ENCODE peak calls at places on chromosomes 2 and 18, in seven cellular contexts. Y is A549, U is stomach, T is GM12878, M is ovary, O is SK-N-SH, Z is K562. C is an unnamed sample.

GRCh38 chr2:13056259-13056843 is 339.6 kb downstream of the TRIB2 start:
- DNase-seq in Y (no peak), O (peak), T (no peak), Z (no peak), U (no peak), M (no peak), C (no peak)

GRCh38 chr2:19120941-19121750 is 237.3 kb downstream of the OSR1 start:
- DNase-seq in U (no peak), Z (no peak), Y (no peak), T (no peak), O (no peak), M (no peak), C (no peak)

GRCh38 chr18:27712066-27712465 is 464.9 kb downstream of the CDH2 start:
- DNase-seq in O (no peak), Y (no peak), Z (no peak), M (no peak), T (no peak), U (no peak), C (no peak)

GRCh38 chr2:235314371-235314915 is 179.4 kb upstream of the AGAP1 start:
- DNase-seq in Z (no peak), M (no peak), U (no peak), Y (no peak), O (peak), T (no peak), C (no peak)

GRCh38 chr2:110732422-110733413 is at the start of gene ACOXL:
- DNase-seq in Z (peak), M (no peak), U (peak), O (peak), T (no peak), Y (no peak), C (peak)

GRCh38 chr2:235990344-235990743 is 177.8 kb downstream of the GBX2 start:
- DNase-seq in O (no peak), M (no peak), U (peak), Z (no peak), T (no peak), Y (no peak), C (no peak)

GRCh38 chr2:181046833-181047232 is 66.4 kb downstream of the UBE2E3 start:
- DNase-seq in M (no peak), Y (no peak), U (no peak), O (no peak), Z (no peak), T (no peak), C (no peak)

GRCh38 chr2:219059725-219060682 is 717 bp downstream of the IHH start:
- DNase-seq in M (no peak), Y (peak), O (peak), Z (no peak), U (peak), T (no peak), C (peak)

GRCh38 chr2:85717308-85718005 is 23.3 kb downstream of the GNLY start:
- DNase-seq in M (no peak), O (peak), Z (no peak), T (no peak), Y (no peak), U (no peak), C (no peak)

GRCh38 chr2:175679231-175679630 is 322.8 kb downstream of the LNPK start:
- DNase-seq in U (no peak), T (no peak), M (no peak), Z (no peak), O (no peak), Y (no peak), C (no peak)

GRCh38 chr2:20065885-20066602 is 14.6 kb upstream of the LAPTM4A start:
- DNase-seq in Y (peak), M (no peak), O (peak), U (peak), T (no peak), Z (no peak), C (peak)

GRCh38 chr2:165874445-165875039 is 79.0 kb downstream of the TTC21B start:
- DNase-seq in Z (peak), T (peak), O (peak), U (no peak), Y (peak), M (no peak), C (no peak)

GRCh38 chr2:19358242-19359020 is at the start of gene OSR1:
- DNase-seq in Y (peak), U (peak), M (peak), T (no peak), Z (no peak), O (peak), C (peak)

GRCh38 chr2:187527262-187527661 is 27.0 kb downstream of the TFPI start:
- DNase-seq in O (no peak), U (no peak), Y (peak), M (no peak), Z (no peak), T (no peak), C (no peak)

GRCh38 chr2:14634885-14635871 is 2.7 kb downstream of the LRATD1 start:
- DNase-seq in O (peak), Y (peak), M (peak), Z (peak), T (no peak), U (peak), C (peak)

GRCh38 chr2:181466661-181467576 is 9.7 kb downstream of the ITGA4 start:
- DNase-seq in T (no peak), U (peak), Z (peak), O (peak), M (peak), Y (peak), C (peak)

GRCh38 chr2:47049502-47049901 is 105.6 kb downstream of the STPG4 start:
- DNase-seq in T (no peak), Z (no peak), M (no peak), U (no peak), O (no peak), Y (no peak), C (no peak)

GRCh38 chr18:54149078-54149697 is 75.3 kb downstream of the MBD2 start:
- DNase-seq in U (no peak), Y (peak), M (no peak), Z (no peak), T (peak), O (no peak), C (no peak)

GRCh38 chr2:85133751-85134254 is 611 bp downstream of the TCF7L1 start:
- DNase-seq in O (peak), U (peak), Y (peak), M (peak), Z (no peak), T (no peak), C (peak)

GRCh38 chr18:36590621-36591580 is 237.9 kb downstream of the TPGS2 start:
- DNase-seq in O (no peak), Z (no peak), Y (no peak), U (no peak), T (no peak), M (no peak), C (no peak)

GRCh38 chr2:126642031-126642430 is 13.9 kb upstream of the GYPC start:
- DNase-seq in O (no peak), Z (no peak), Y (no peak), M (no peak), U (no peak), T (no peak), C (no peak)

GRCh38 chr18:50051288-50051687 is 143.7 kb downstream of the MYO5B start:
- DNase-seq in Y (peak), O (no peak), M (no peak), U (no peak), Z (peak), T (no peak), C (no peak)

GRCh38 chr2:45567974-45568789 is 42.9 kb downstream of the SRBD1 start:
- DNase-seq in M (no peak), O (no peak), T (peak), U (no peak), Y (no peak), Z (no peak), C (no peak)

GRCh38 chr2:4635289-4635688 is 931.9 kb downstream of the DCDC2C start:
- DNase-seq in Y (no peak), U (no peak), O (no peak), T (no peak), M (no peak), Z (no peak), C (no peak)

GRCh38 chr2:9220201-9220600 is 13.6 kb downstream of the ASAP2 start:
- DNase-seq in T (no peak), O (no peak), Y (no peak), U (no peak), M (no peak), Z (no peak), C (no peak)

GRCh38 chr2:236882074-236882473 is 203.6 kb upstream of the COPS8 start:
- DNase-seq in T (no peak), Z (no peak), Y (no peak), M (no peak), U (no peak), O (no peak), C (no peak)

GRCh38 chr2:64537991-64538390 is 13.9 kb downstream of the AFTPH start:
- DNase-seq in U (no peak), T (no peak), Z (no peak), O (no peak), M (no peak), Y (no peak), C (no peak)

GRCh38 chr2:220999351-220999750 is 572.8 kb downstream of the EPHA4 start:
- DNase-seq in Y (no peak), T (no peak), M (no peak), Z (no peak), U (no peak), O (no peak), C (no peak)

GRCh38 chr2:165720526-165720925 is 73.5 kb downstream of the GALNT3 start:
- DNase-seq in Y (no peak), O (no peak), U (no peak), Z (no peak), T (no peak), M (no peak), C (no peak)

GRCh38 chr2:27909901-27910300 is 19.4 kb downstream of the BABAM2 start:
- DNase-seq in Y (no peak), M (no peak), O (no peak), U (no peak), Z (no peak), T (no peak), C (no peak)

GRCh38 chr18:62288669-62289016 is 36.5 kb upstream of the TNFRSF11A start:
- DNase-seq in O (no peak), T (no peak), Z (no peak), M (no peak), Y (no peak), U (no peak), C (no peak)

GRCh38 chr2:144446136-144446535 is 73.8 kb downstream of the ZEB2 start:
- DNase-seq in U (no peak), O (no peak), T (no peak), M (no peak), Y (no peak), Z (no peak), C (no peak)

GRCh38 chr18:22165049-22165602 is 4.3 kb upstream of the GATA6 start:
- DNase-seq in T (no peak), U (no peak), Y (no peak), Z (no peak), O (peak), M (no peak), C (no peak)

GRCh38 chr2:152740743-152741328 is 22.4 kb downstream of the ARL6IP6 start:
- DNase-seq in U (no peak), M (no peak), Y (peak), Z (peak), T (no peak), O (peak), C (no peak)

GRCh38 chr2:53768233-53768542 is 584 bp downstream of the CHAC2 start:
- DNase-seq in O (no peak), Y (no peak), Z (no peak), M (no peak), U (no peak), T (no peak), C (no peak)

GRCh38 chr2:9336209-9336533 is 87.2 kb downstream of the ITGB1BP1 start:
- DNase-seq in M (no peak), T (peak), Y (no peak), Z (peak), U (no peak), O (peak), C (no peak)

GRCh38 chr2:175792199-175792598 is 209.9 kb downstream of the LNPK start:
- DNase-seq in Y (no peak), Z (no peak), O (no peak), T (no peak), M (no peak), U (no peak), C (no peak)

GRCh38 chr2:172113617-172114016 is 10.9 kb upstream of the DLX2 start:
- DNase-seq in U (no peak), Y (peak), M (no peak), T (no peak), O (peak), Z (peak), C (no peak)

DNA sequence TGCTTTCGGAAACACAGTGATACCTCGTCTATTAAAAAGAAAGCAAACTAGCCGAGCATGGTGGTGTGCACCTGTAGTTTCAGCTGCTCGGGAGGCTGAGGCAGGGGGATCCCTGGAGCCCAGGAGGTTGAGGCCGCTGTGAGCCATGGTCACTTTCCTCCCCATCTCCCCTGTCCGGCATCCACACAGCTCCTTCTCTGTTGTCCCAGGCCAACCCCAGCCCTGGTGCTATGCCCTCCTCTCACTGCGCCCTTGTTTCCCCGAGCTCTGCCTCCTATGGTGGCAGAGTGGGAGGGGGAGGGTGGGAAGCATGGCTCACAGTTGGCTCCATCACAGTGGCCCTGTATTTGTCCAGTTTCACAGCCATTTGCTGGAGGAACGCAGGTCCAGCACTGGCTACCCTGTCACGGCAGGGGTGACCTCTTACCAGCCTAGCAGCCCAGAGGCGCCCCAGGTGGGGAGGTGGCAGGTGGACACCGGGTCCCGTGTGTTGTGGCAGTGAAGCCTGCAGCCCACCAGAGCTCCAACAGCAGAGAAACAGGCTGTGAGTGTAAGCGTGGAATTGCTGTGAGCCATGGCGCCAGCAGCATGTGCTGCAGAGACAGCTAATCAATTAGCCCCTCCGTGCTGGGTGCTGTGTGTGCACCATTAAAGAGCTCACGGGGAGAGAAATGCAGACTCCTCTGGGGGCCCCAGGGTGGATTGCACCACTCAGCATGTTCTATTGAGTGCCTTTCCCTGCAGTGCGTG is 15.6 kb downstream of the RTP5 start:
- DNase-seq in T (no peak), O (no peak), Z (no peak), U (no peak), M (no peak), Y (no peak), C (no peak)
- TF ChIP-seq EP300 in T (no peak), O (no peak), Z (no peak), U (no peak), M (no peak), Y (no peak), C (no peak)

GRCh38 chr2:42350434-42351063 is 10.5 kb downstream of the COX7A2L start:
- DNase-seq in U (no peak), T (no peak), Z (no peak), O (no peak), M (no peak), Y (no peak), C (no peak)
- H3K27ac ChIP-seq in U (no peak), T (no peak), Z (no peak), O (no peak), M (no peak), Y (no peak), C (no peak)

DNA sequence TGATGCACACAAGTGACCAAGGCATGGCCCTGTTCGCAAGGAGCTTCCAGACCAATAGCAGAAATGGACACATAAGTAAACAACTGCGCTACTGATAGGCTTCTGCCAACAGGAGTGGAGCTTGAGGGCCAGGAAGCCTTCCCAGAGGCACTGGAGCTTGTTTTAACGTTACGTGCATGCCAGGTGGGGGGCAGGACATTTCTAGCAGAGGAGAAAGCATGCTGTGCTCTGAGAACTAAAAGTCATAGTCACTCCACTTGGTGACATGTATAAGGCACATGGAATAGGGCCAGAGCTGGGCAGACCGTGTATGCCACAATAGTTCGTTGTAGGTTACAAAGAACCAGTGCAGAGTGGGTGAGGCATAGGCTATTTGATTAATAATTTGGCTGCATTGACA is 184.2 kb downstream of the NEDD4L start:
- DNase-seq in T (no peak), M (no peak), Z (no peak), U (peak), Y (no peak), O (no peak), C (no peak)
- TF ChIP-seq EP300 in T (no peak), M (no peak), Z (no peak), U (no peak), Y (no peak), O (no peak), C (no peak)

GRCh38 chr2:101400516-101401315 is 13.4 kb upstream of the CREG2 start:
- DNase-seq in T (no peak), Y (no peak), O (no peak), Z (no peak), M (no peak), U (no peak), C (no peak)
- H3K27ac ChIP-seq in T (no peak), Y (peak), O (no peak), Z (no peak), M (no peak), U (no peak), C (no peak)

DNA sequence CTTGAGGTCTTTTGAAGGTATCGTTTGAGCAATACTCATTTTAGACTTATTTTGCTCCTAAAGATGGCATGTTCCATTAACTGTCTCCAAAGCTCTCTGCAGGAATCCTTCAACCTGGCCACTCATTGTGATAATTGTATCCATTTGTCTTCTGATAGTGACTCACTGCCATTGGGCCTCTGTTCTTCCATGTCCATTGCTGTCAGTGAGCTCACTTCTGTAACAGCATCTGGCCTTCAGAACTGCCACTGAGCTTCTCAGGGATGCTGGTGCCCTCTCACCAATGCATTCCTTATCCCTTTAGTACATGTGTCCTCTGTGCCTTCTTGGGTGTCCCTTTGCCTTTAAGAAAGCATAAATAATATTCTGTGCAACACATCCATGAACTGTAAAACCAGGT is 71.6 kb downstream of the MREG start:
- DNase-seq in O (no peak), T (no peak), M (no peak), Y (no peak), Z (no peak), U (no peak), C (no peak)
- TF ChIP-seq EP300 in O (no peak), T (no peak), M (no peak), Y (no peak), Z (no peak), U (no peak), C (no peak)

GRCh38 chr2:191415101-191415500 is 169.9 kb downstream of the MYO1B start:
- DNase-seq in Y (no peak), T (no peak), M (no peak), O (no peak), U (no peak), Z (no peak), C (no peak)

GRCh38 chr2:191421950-191422349 is 176.7 kb downstream of the MYO1B start:
- DNase-seq in Z (no peak), O (no peak), U (no peak), Y (no peak), M (no peak), T (no peak), C (no peak)

GRCh38 chr2:191412353-191412752 is 167.1 kb downstream of the MYO1B start:
- DNase-seq in Y (no peak), M (no peak), T (no peak), O (no peak), Z (no peak), U (no peak), C (no peak)

GRCh38 chr2:191415858-191416257 is 170.7 kb downstream of the MYO1B start:
- DNase-seq in T (no peak), Z (no peak), U (no peak), M (no peak), Y (no peak), O (no peak), C (no peak)

DNA sequence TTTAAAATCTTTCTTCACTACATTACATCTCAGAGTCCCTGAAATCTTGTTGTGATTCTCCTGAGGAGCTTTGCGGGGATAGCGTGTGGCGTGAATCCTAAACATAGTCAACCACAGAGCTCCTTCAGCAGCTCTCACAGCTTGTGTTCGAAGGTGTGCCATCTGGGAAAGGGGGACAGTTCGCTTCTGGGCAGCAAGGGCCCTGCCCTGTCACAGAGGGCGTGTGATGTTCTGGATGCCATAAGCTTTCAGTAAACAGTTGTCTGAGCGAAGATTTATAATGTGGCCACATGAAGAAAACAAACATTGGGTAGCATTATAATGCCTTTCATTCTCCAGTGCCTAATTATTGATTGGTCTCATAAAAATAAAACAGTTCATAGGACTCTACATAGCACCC is 172.5 kb downstream of the MYO1B start:
- DNase-seq in M (no peak), Y (no peak), Z (no peak), O (no peak), U (no peak), T (no peak), C (peak)
- H3K27ac ChIP-seq in M (no peak), Y (no peak), Z (no peak), O (no peak), U (no peak), T (no peak), C (peak)

GRCh38 chr2:164221473-164221872 is 399.8 kb downstream of the GRB14 start:
- DNase-seq in U (no peak), T (no peak), O (no peak), Y (no peak), Z (no peak), M (no peak), C (no peak)

GRCh38 chr2:164220250-164220649 is 401.0 kb downstream of the GRB14 start:
- DNase-seq in O (no peak), Z (no peak), M (no peak), U (no peak), T (no peak), Y (no peak), C (no peak)

DNA sequence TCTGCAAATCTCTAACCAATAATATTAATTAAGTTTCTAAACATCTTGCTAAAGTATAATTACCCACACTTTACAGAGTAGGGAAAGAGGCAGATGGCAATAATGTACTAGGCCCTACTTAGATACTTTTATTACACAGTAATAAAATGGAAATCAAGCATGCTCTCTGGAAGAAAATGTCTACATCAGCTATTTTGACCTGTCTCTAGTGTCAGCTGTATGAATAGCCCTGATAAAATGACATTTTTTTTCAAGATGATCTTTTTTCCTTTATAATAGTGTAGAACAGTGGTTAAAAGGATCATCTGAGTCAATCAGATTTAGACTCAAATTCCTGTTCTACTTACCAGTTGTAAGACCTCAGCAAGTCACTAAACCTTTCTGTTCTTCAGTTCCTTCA is 397.3 kb downstream of the GRB14 start:
- DNase-seq in Z (no peak), T (no peak), U (no peak), O (no peak), M (no peak), Y (no peak), C (no peak)
- TF ChIP-seq EP300 in Z (no peak), T (no peak), U (no peak), O (no peak), M (no peak), Y (no peak), C (no peak)

C was measured in transverse colon.